ENCODE peak calls at places on chromosomes 12 and 14, in five cellular contexts. One of them, this sample, is unnamed.

GRCh38 chr14:72550513-72550912 is 343.4 kb downstream of the DPF3 start:
- DNase-seq in CD4-positive, CD25-positive, alpha-beta regulatory T cell: no peak
- DNase-seq in PC-9: no peak
- DNase-seq in aorta: no peak
- DNase-seq in HFF-Myc: no peak
- DNase-seq in this sample: no peak

GRCh38 chr14:22572562-22573058 is 16.4 kb downstream of the DAD1 start:
- DNase-seq in aorta: no peak
- DNase-seq in CD4-positive, CD25-positive, alpha-beta regulatory T cell: no peak
- DNase-seq in PC-9: no peak
- DNase-seq in HFF-Myc: no peak
- DNase-seq in this sample: no peak

GRCh38 chr14:104688755-104689619 is at the start of gene INF2:
- DNase-seq in CD4-positive, CD25-positive, alpha-beta regulatory T cell: peak
- DNase-seq in aorta: no peak
- DNase-seq in PC-9: no peak
- DNase-seq in HFF-Myc: no peak
- DNase-seq in this sample: peak

GRCh38 chr12:89464974-89465592 is 59.5 kb downstream of the GALNT4 start:
- DNase-seq in aorta: no peak
- DNase-seq in PC-9: no peak
- DNase-seq in HFF-Myc: no peak
- DNase-seq in CD4-positive, CD25-positive, alpha-beta regulatory T cell: no peak
- DNase-seq in this sample: no peak

GRCh38 chr12:119645535-119646059 is 22.3 kb upstream of the PRKAB1 start:
- DNase-seq in HFF-Myc: no peak
- DNase-seq in PC-9: no peak
- DNase-seq in CD4-positive, CD25-positive, alpha-beta regulatory T cell: no peak
- DNase-seq in aorta: no peak
- DNase-seq in this sample: no peak

GRCh38 chr14:74575936-74576335 is 36.1 kb downstream of the LTBP2 start:
- DNase-seq in PC-9: no peak
- DNase-seq in aorta: peak
- DNase-seq in CD4-positive, CD25-positive, alpha-beta regulatory T cell: no peak
- DNase-seq in HFF-Myc: no peak
- DNase-seq in this sample: no peak

GRCh38 chr12:56839489-56840442 is 76.6 kb downstream of the HSD17B6 start:
- DNase-seq in aorta: no peak
- DNase-seq in HFF-Myc: peak
- DNase-seq in PC-9: peak
- DNase-seq in CD4-positive, CD25-positive, alpha-beta regulatory T cell: no peak
- DNase-seq in this sample: peak

GRCh38 chr12:60935981-60936761 is 1324.0 kb upstream of the USP15 start:
- DNase-seq in PC-9: no peak
- DNase-seq in HFF-Myc: no peak
- DNase-seq in CD4-positive, CD25-positive, alpha-beta regulatory T cell: no peak
- DNase-seq in aorta: no peak
- DNase-seq in this sample: no peak

GRCh38 chr12:96141216-96141944 is 52.8 kb upstream of the ELK3 start:
- DNase-seq in HFF-Myc: no peak
- DNase-seq in PC-9: no peak
- DNase-seq in CD4-positive, CD25-positive, alpha-beta regulatory T cell: no peak
- DNase-seq in aorta: no peak
- DNase-seq in this sample: no peak

GRCh38 chr14:89625988-89626806 is 209.2 kb upstream of the FOXN3 start:
- DNase-seq in aorta: no peak
- DNase-seq in PC-9: no peak
- DNase-seq in CD4-positive, CD25-positive, alpha-beta regulatory T cell: no peak
- DNase-seq in HFF-Myc: no peak
- DNase-seq in this sample: no peak

GRCh38 chr14:64117671-64118402 is 176.3 kb downstream of the ESR2 start:
- DNase-seq in aorta: peak
- DNase-seq in CD4-positive, CD25-positive, alpha-beta regulatory T cell: no peak
- DNase-seq in PC-9: no peak
- DNase-seq in HFF-Myc: no peak
- DNase-seq in this sample: no peak

GRCh38 chr14:65471038-65471878 is 58.7 kb downstream of the FUT8 start:
- DNase-seq in CD4-positive, CD25-positive, alpha-beta regulatory T cell: no peak
- DNase-seq in PC-9: peak
- DNase-seq in HFF-Myc: no peak
- DNase-seq in aorta: no peak
- DNase-seq in this sample: no peak

GRCh38 chr12:126347421-126347820 is 1282.2 kb downstream of the AACS start:
- DNase-seq in CD4-positive, CD25-positive, alpha-beta regulatory T cell: no peak
- DNase-seq in PC-9: no peak
- DNase-seq in aorta: no peak
- DNase-seq in HFF-Myc: no peak
- DNase-seq in this sample: no peak

GRCh38 chr12:575948-576612 is 87.2 kb downstream of the NINJ2 start:
- DNase-seq in aorta: peak
- DNase-seq in PC-9: peak
- DNase-seq in HFF-Myc: no peak
- DNase-seq in CD4-positive, CD25-positive, alpha-beta regulatory T cell: peak
- DNase-seq in this sample: peak

GRCh38 chr12:132094269-132094891 is 49.7 kb downstream of the DDX51 start:
- DNase-seq in aorta: peak
- DNase-seq in CD4-positive, CD25-positive, alpha-beta regulatory T cell: no peak
- DNase-seq in HFF-Myc: no peak
- DNase-seq in PC-9: no peak
- DNase-seq in this sample: no peak

GRCh38 chr12:130041983-130042812 is 120.1 kb upstream of the FZD10 start:
- DNase-seq in aorta: peak
- DNase-seq in PC-9: no peak
- DNase-seq in HFF-Myc: no peak
- DNase-seq in CD4-positive, CD25-positive, alpha-beta regulatory T cell: no peak
- DNase-seq in this sample: no peak

GRCh38 chr12:47773858-47774580 is 981 bp downstream of the SLC48A1 start:
- DNase-seq in HFF-Myc: no peak
- DNase-seq in aorta: no peak
- DNase-seq in CD4-positive, CD25-positive, alpha-beta regulatory T cell: no peak
- DNase-seq in PC-9: no peak
- DNase-seq in this sample: no peak

GRCh38 chr12:5516781-5517180 is 84.9 kb downstream of the NTF3 start:
- DNase-seq in aorta: no peak
- DNase-seq in CD4-positive, CD25-positive, alpha-beta regulatory T cell: no peak
- DNase-seq in PC-9: no peak
- DNase-seq in HFF-Myc: no peak
- DNase-seq in this sample: no peak

GRCh38 chr14:29311983-29312382 is 545.4 kb downstream of the FOXG1 start:
- DNase-seq in aorta: no peak
- DNase-seq in HFF-Myc: no peak
- DNase-seq in PC-9: no peak
- DNase-seq in CD4-positive, CD25-positive, alpha-beta regulatory T cell: no peak
- DNase-seq in this sample: no peak

GRCh38 chr12:6373022-6373787 is 2.2 kb downstream of the SCNN1A start:
- DNase-seq in CD4-positive, CD25-positive, alpha-beta regulatory T cell: no peak
- DNase-seq in PC-9: no peak
- DNase-seq in HFF-Myc: no peak
- DNase-seq in aorta: peak
- DNase-seq in this sample: no peak

GRCh38 chr12:124562796-124563181 is 4.6 kb downstream of the NCOR2 start:
- DNase-seq in HFF-Myc: no peak
- DNase-seq in CD4-positive, CD25-positive, alpha-beta regulatory T cell: no peak
- DNase-seq in aorta: no peak
- DNase-seq in PC-9: no peak
- DNase-seq in this sample: no peak

GRCh38 chr12:3944620-3945019 is 71.4 kb upstream of the PARP11 start:
- DNase-seq in CD4-positive, CD25-positive, alpha-beta regulatory T cell: no peak
- DNase-seq in aorta: no peak
- DNase-seq in HFF-Myc: no peak
- DNase-seq in PC-9: no peak
- DNase-seq in this sample: no peak

GRCh38 chr12:120890963-120891362 is 13.2 kb downstream of the SPPL3 start:
- DNase-seq in aorta: no peak
- DNase-seq in HFF-Myc: no peak
- DNase-seq in PC-9: no peak
- DNase-seq in CD4-positive, CD25-positive, alpha-beta regulatory T cell: no peak
- DNase-seq in this sample: no peak

GRCh38 chr12:40105515-40106201 is at the start of gene SLC2A13:
- DNase-seq in aorta: peak
- DNase-seq in PC-9: no peak
- DNase-seq in CD4-positive, CD25-positive, alpha-beta regulatory T cell: peak
- DNase-seq in HFF-Myc: no peak
- DNase-seq in this sample: peak

GRCh38 chr14:68862954-68863594 is 70.2 kb upstream of the ZFP36L1 start:
- DNase-seq in aorta: peak
- DNase-seq in HFF-Myc: peak
- DNase-seq in PC-9: peak
- DNase-seq in CD4-positive, CD25-positive, alpha-beta regulatory T cell: peak
- DNase-seq in this sample: peak

GRCh38 chr12:29733060-29733459 is 50.7 kb downstream of the TMTC1 start:
- DNase-seq in PC-9: no peak
- DNase-seq in HFF-Myc: no peak
- DNase-seq in aorta: no peak
- DNase-seq in CD4-positive, CD25-positive, alpha-beta regulatory T cell: no peak
- DNase-seq in this sample: no peak

GRCh38 chr12:21940549-21940948 is 677 bp downstream of the ABCC9 start:
- DNase-seq in HFF-Myc: no peak
- DNase-seq in CD4-positive, CD25-positive, alpha-beta regulatory T cell: no peak
- DNase-seq in aorta: no peak
- DNase-seq in PC-9: no peak
- DNase-seq in this sample: no peak

GRCh38 chr12:64083285-64084210 is 138.5 kb downstream of the KICS2 start:
- DNase-seq in CD4-positive, CD25-positive, alpha-beta regulatory T cell: no peak
- DNase-seq in PC-9: no peak
- DNase-seq in aorta: no peak
- DNase-seq in HFF-Myc: peak
- DNase-seq in this sample: peak

DNA sequence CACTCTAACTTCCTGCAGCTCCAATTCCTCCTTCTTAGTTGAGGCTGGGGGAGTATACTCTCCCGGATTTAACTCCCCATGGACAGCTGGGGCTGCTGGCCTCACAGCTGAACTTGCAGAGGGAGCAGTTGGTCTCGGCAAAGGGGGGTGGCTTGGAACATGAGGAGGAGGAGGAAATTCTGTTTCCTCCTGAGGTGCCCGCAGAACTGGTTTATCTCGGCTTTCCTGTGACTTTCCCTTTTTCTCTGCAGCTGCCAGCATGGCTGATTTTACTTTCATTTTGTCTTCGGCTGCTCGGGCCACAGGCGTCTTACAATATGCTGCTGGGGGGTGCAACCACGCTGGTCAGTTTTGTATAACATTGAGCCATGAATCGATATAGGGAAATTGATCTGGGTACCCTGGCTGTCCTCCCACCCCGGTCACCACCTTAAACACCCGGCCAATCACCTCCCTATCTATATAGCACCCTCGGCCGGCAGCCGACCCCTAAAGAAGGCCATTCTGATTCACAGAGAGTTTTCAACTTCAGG is 1317.6 kb downstream of the TMEM121 start:
- DNase-seq in aorta: no peak
- DNase-seq in PC-9: peak
- DNase-seq in HFF-Myc: no peak
- DNase-seq in CD4-positive, CD25-positive, alpha-beta regulatory T cell: no peak
- DNase-seq in this sample: no peak
- H3K4me3 ChIP-seq in aorta: no peak
- H3K4me3 ChIP-seq in PC-9: peak
- H3K4me3 ChIP-seq in HFF-Myc: no peak
- H3K4me3 ChIP-seq in CD4-positive, CD25-positive, alpha-beta regulatory T cell: peak
- H3K4me3 ChIP-seq in this sample: peak

DNA sequence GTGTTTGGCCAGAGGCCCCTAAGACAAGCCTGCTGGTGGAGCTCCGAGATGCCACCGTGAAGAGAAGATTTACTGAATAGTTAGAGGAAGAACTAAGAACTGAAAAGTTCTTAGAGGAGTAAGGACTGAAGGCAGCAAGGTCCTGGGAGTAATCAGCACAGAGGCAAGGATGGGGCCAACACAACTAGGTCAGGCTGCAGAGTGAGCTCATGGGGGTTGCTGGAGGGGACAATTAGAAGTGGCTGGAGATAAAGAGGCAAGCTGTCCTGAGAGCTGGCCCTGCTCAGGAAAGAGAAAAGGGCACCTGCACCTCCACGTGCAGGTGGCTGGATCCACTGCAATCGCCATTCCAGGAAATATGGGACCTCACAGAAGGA is 52.7 kb downstream of the NFKBIA start:
- DNase-seq in aorta: peak
- DNase-seq in CD4-positive, CD25-positive, alpha-beta regulatory T cell: no peak
- DNase-seq in PC-9: no peak
- DNase-seq in HFF-Myc: no peak
- DNase-seq in this sample: no peak
- H3K4me3 ChIP-seq in aorta: no peak
- H3K4me3 ChIP-seq in CD4-positive, CD25-positive, alpha-beta regulatory T cell: no peak
- H3K4me3 ChIP-seq in PC-9: no peak
- H3K4me3 ChIP-seq in HFF-Myc: no peak
- H3K4me3 ChIP-seq in this sample: no peak

DNA sequence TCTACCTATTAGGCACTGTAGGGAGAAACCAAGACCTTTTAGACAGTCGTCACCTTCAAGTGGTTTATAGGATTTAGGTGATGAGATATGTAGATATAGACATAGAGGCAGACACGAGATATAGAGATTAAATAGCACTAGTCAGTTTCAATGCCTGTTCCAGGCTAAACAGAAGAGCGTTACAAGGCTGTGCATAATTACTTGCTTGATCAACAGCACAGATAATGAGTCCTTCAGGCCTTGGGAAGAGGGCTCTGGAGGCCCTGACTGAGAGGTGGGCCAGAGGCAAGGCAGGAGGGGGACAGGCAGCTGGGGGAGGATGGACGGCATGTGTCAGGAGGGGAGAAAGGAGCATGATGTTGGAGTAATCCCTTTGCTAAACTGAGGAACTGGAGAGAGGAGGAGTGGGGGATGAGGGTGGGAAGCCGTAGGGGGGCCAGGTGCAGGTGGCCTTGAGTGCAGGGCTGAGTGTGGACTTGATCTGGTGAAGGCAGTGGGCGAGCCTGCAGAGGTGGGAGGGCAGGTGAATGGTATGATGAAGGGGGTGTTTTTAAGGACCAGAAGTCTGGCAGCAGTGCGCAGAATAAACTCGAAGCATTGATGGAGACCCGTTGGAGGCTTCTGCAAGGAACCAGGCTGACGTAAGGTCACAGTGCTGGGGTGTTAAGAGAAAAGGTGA is 43.9 kb upstream of the ATP23 start:
- DNase-seq in PC-9: no peak
- DNase-seq in HFF-Myc: no peak
- DNase-seq in CD4-positive, CD25-positive, alpha-beta regulatory T cell: no peak
- DNase-seq in aorta: peak
- DNase-seq in this sample: no peak
- H3K4me3 ChIP-seq in PC-9: peak
- H3K4me3 ChIP-seq in HFF-Myc: no peak
- H3K4me3 ChIP-seq in CD4-positive, CD25-positive, alpha-beta regulatory T cell: peak
- H3K4me3 ChIP-seq in aorta: no peak
- H3K4me3 ChIP-seq in this sample: no peak

GRCh38 chr14:103372017-103372416 is 13.2 kb upstream of the MARK3 start:
- DNase-seq in aorta: no peak
- DNase-seq in PC-9: no peak
- DNase-seq in HFF-Myc: no peak
- DNase-seq in CD4-positive, CD25-positive, alpha-beta regulatory T cell: no peak
- DNase-seq in this sample: no peak

GRCh38 chr14:103372552-103373304 is 12.5 kb upstream of the MARK3 start:
- DNase-seq in HFF-Myc: peak
- DNase-seq in CD4-positive, CD25-positive, alpha-beta regulatory T cell: no peak
- DNase-seq in aorta: peak
- DNase-seq in PC-9: peak
- DNase-seq in this sample: no peak

GRCh38 chr14:103370087-103370486 is 15.1 kb upstream of the MARK3 start:
- DNase-seq in PC-9: no peak
- DNase-seq in aorta: no peak
- DNase-seq in HFF-Myc: no peak
- DNase-seq in CD4-positive, CD25-positive, alpha-beta regulatory T cell: no peak
- DNase-seq in this sample: no peak

GRCh38 chr14:103377522-103378041 is 7.6 kb upstream of the MARK3 start:
- DNase-seq in aorta: no peak
- DNase-seq in HFF-Myc: no peak
- DNase-seq in CD4-positive, CD25-positive, alpha-beta regulatory T cell: no peak
- DNase-seq in PC-9: peak
- DNase-seq in this sample: no peak

GRCh38 chr14:103374121-103374520 is 11.1 kb upstream of the MARK3 start:
- DNase-seq in PC-9: no peak
- DNase-seq in HFF-Myc: no peak
- DNase-seq in CD4-positive, CD25-positive, alpha-beta regulatory T cell: no peak
- DNase-seq in aorta: no peak
- DNase-seq in this sample: no peak
- H3K4me3 ChIP-seq in PC-9: no peak
- H3K4me3 ChIP-seq in HFF-Myc: no peak
- H3K4me3 ChIP-seq in CD4-positive, CD25-positive, alpha-beta regulatory T cell: no peak
- H3K4me3 ChIP-seq in aorta: no peak
- H3K4me3 ChIP-seq in this sample: no peak

This sample was measured in uterus.